ENCODE peak calls at places on chromosomes 12 and 14, in six cellular contexts. H is endothelial cell, N is dermis microvascular lymphatic vessel endothelial cell, D is small intestine, U is T follicular helper cell, R is AG04449. A is an unnamed sample.

GRCh38 chr12:122326597-122326996 is 60.3 kb upstream of the VPS33A start:
- DNase-seq in H (no peak), D (no peak), R (no peak), N (no peak), U (no peak), A (no peak)

GRCh38 chr12:10497602-10498001 is 8.1 kb upstream of the EIF2S3B start:
- DNase-seq in N (no peak), H (no peak), R (no peak), D (peak; percentile 30), U (no peak), A (no peak)

GRCh38 chr12:41189395-41190251 is 1.5 kb downstream of the PDZRN4 start:
- DNase-seq in R (no peak), U (no peak), H (peak; percentile 11), N (no peak), D (no peak), A (no peak)

GRCh38 chr12:29762637-29763300 is 21.0 kb downstream of the TMTC1 start:
- DNase-seq in U (no peak), N (no peak), H (no peak), D (no peak), R (no peak), A (no peak)

GRCh38 chr12:818733-819132 is 66.4 kb downstream of the WNK1 start:
- DNase-seq in D (no peak), N (peak; percentile 47), H (no peak), R (no peak), U (no peak), A (no peak)

GRCh38 chr12:107317751-107318553 is 224.6 kb upstream of the CRY1 start:
- DNase-seq in U (peak; percentile 78), N (peak; percentile 76), R (peak; percentile 41), H (peak; percentile 86), D (peak; percentile 93), A (peak; percentile 89)

GRCh38 chr12:89417246-89417977 is 65.1 kb upstream of the DUSP6 start:
- DNase-seq in N (no peak), H (no peak), R (no peak), D (no peak), U (no peak), A (no peak)

GRCh38 chr14:75452324-75452723 is 24.5 kb downstream of the JDP2 start:
- DNase-seq in U (no peak), D (no peak), R (no peak), H (no peak), N (peak; percentile 20), A (no peak)

GRCh38 chr14:102969901-102970300 is 47.4 kb downstream of the AMN start:
- DNase-seq in D (no peak), R (no peak), N (no peak), H (no peak), U (no peak), A (no peak)

GRCh38 chr14:39581474-39581873 is 149.2 kb upstream of the FBXO33 start:
- DNase-seq in N (no peak), D (no peak), H (no peak), U (no peak), R (no peak), A (no peak)

GRCh38 chr14:65847065-65847847 is 434.7 kb downstream of the FUT8 start:
- DNase-seq in R (no peak), H (no peak), D (peak; percentile 70), N (no peak), U (peak; percentile 70), A (no peak)

GRCh38 chr12:93662961-93663728 is 14.0 kb upstream of the CRADD start:
- DNase-seq in N (no peak), H (no peak), D (peak; percentile 63), U (no peak), R (no peak), A (no peak)

A was measured in lower lobe of right lung.